ENCODE peak calls at places on chromosomes 3 and 15, in seven cellular contexts. H is posterior cingulate gyrus, M is cardiac muscle cell, V is fibroblast of lung, N is Caco-2, O is T-helper 2 cell, J is iris pigment epithelial cell. I is an unnamed sample.

GRCh38 chr3:192128922-192129321 is 598.4 kb downstream of the FGF12 start:
- DNase-seq in H (no peak), M (no peak), N (no peak), V (no peak), J (no peak), O (no peak), I (no peak)

GRCh38 chr3:126329927-126330725 is 27.1 kb downstream of the KLF15 start:
- DNase-seq in O (no peak), N (no peak), M (no peak), J (no peak), H (no peak), V (no peak), I (no peak)

GRCh38 chr3:43855674-43856299 is 165.0 kb downstream of the ABHD5 start:
- DNase-seq in J (peak; percentile 65), H (peak; percentile 86), N (peak; percentile 64), O (no peak), V (peak; percentile 69), M (peak; percentile 78), I (no peak)

GRCh38 chr15:28914046-28914445 is 28.3 kb downstream of the APBA2 start:
- DNase-seq in V (no peak), J (no peak), O (no peak), H (peak; percentile 28), N (no peak), M (no peak), I (no peak)

GRCh38 chr15:93179072-93179471 is 90.1 kb upstream of the RGMA start:
- DNase-seq in J (no peak), O (no peak), V (no peak), H (no peak), N (no peak), M (peak; percentile 0), I (no peak)

GRCh38 chr3:16147226-16147625 is 27.3 kb upstream of the GALNT15 start:
- DNase-seq in M (peak; percentile 39), V (peak; percentile 48), H (no peak), J (peak; percentile 87), O (no peak), N (no peak), I (peak; percentile 58)

GRCh38 chr3:8937064-8938020 is 25.9 kb downstream of the RAD18 start:
- DNase-seq in M (peak; percentile 85), N (no peak), H (no peak), J (peak; percentile 94), O (no peak), V (peak; percentile 49), I (peak; percentile 90)

GRCh38 chr3:150377601-150378466 is 30.3 kb upstream of the TSC22D2 start:
- DNase-seq in N (no peak), O (no peak), H (no peak), M (no peak), J (no peak), V (no peak), I (no peak)

GRCh38 chr15:98723195-98723594 is 74.9 kb downstream of the IGF1R start:
- DNase-seq in J (no peak), M (no peak), O (no peak), V (no peak), H (no peak), N (no peak), I (no peak)

GRCh38 chr3:108099203-108099602 is 8.4 kb upstream of the CD47 start:
- DNase-seq in O (no peak), N (no peak), H (no peak), M (no peak), V (no peak), J (peak; percentile 23), I (peak; percentile 14)

GRCh38 chr15:58528197-58528870 is 96.5 kb downstream of the LIPC start:
- DNase-seq in V (peak; percentile 24), J (peak; percentile 50), M (peak; percentile 82), N (peak; percentile 80), H (no peak), O (no peak), I (peak; percentile 77)

GRCh38 chr3:183699238-183699947 is 1.8 kb downstream of the YEATS2 start:
- DNase-seq in O (no peak), J (no peak), H (no peak), M (no peak), V (no peak), N (no peak), I (no peak)